ENCODE peak calls at places on chromosome 6, in seven cellular contexts. A is tibial nerve, S is sigmoid colon, D is transverse colon, E is stomach, N is SK-N-SH, M is A549. Y is an unnamed sample.

GRCh38 chr6:163926642-163927041 is 512.1 kb downstream of the QKI start:
- DNase-seq in M (no peak), N (no peak), A (no peak), S (peak), D (no peak), E (no peak), Y (peak)

GRCh38 chr6:1496836-1497592 is 107.6 kb downstream of the FOXF2 start:
- DNase-seq in M (no peak), E (no peak), S (no peak), N (no peak), A (no peak), D (no peak), Y (no peak)

GRCh38 chr6:47631248-47632196 is 66.9 kb upstream of the ADGRF4 start:
- DNase-seq in N (peak), E (no peak), M (peak), S (no peak), D (no peak), A (no peak), Y (no peak)

GRCh38 chr6:102204336-102204735 is 810.8 kb downstream of the GRIK2 start:
- DNase-seq in D (no peak), N (no peak), A (no peak), S (no peak), E (no peak), M (no peak), Y (no peak)

GRCh38 chr6:134740473-134741192 is 209.3 kb downstream of the ALDH8A1 start:
- DNase-seq in N (peak), E (no peak), D (no peak), A (no peak), S (no peak), M (peak), Y (no peak)

GRCh38 chr6:125041740-125042459 is 79.7 kb downstream of the RNF217 start:
- DNase-seq in S (no peak), D (no peak), E (no peak), N (no peak), A (no peak), M (no peak), Y (no peak)

GRCh38 chr6:147910254-147910653 is 401.8 kb downstream of the SAMD5 start:
- DNase-seq in A (no peak), N (no peak), D (no peak), S (no peak), M (no peak), E (no peak), Y (no peak)

GRCh38 chr6:76612818-76613452 is 540.5 kb upstream of the IMPG1 start:
- DNase-seq in D (no peak), E (no peak), N (no peak), M (no peak), S (no peak), A (no peak), Y (no peak)

GRCh38 chr6:133115960-133116359 is 125.2 kb upstream of the EYA4 start:
- DNase-seq in D (no peak), E (no peak), N (no peak), S (no peak), M (no peak), A (no peak), Y (no peak)

GRCh38 chr6:109304284-109305015 is 77.8 kb downstream of the CD164 start:
- DNase-seq in M (no peak), A (no peak), E (no peak), S (no peak), N (no peak), D (no peak), Y (no peak)

GRCh38 chr6:21922086-21922485 is 328.5 kb downstream of the SOX4 start:
- DNase-seq in D (no peak), E (no peak), A (no peak), N (no peak), S (no peak), M (peak), Y (no peak)

GRCh38 chr6:124970243-124970642 is 8.0 kb downstream of the RNF217 start:
- DNase-seq in E (no peak), S (no peak), D (no peak), A (no peak), M (no peak), N (no peak), Y (no peak)

GRCh38 chr6:152206072-152206818 is 398.8 kb downstream of the ESR1 start:
- DNase-seq in S (peak), N (no peak), A (no peak), M (peak), D (peak), E (peak), Y (no peak)

GRCh38 chr6:149860834-149861602 is 3.1 kb downstream of the LRP11 start:
- DNase-seq in M (no peak), A (no peak), D (no peak), S (no peak), E (no peak), N (no peak), Y (no peak)

GRCh38 chr6:105633814-105634213 is 230.9 kb upstream of the PREP start:
- DNase-seq in E (no peak), M (no peak), A (no peak), N (no peak), S (no peak), D (no peak), Y (no peak)

GRCh38 chr6:157757430-157758403 is 65.3 kb upstream of the SNX9 start:
- DNase-seq in D (no peak), A (no peak), E (no peak), S (no peak), N (no peak), M (no peak), Y (no peak)

GRCh38 chr6:83884523-83884922 is 25.0 kb downstream of the CYB5R4 start:
- DNase-seq in N (peak), A (no peak), E (no peak), S (no peak), M (peak), D (no peak), Y (no peak)

GRCh38 chr6:139422105-139423036 is 47.9 kb upstream of the CITED2 start:
- DNase-seq in A (no peak), N (no peak), S (no peak), E (no peak), M (no peak), D (no peak), Y (no peak)

GRCh38 chr6:38567436-38567835 is 72.3 kb downstream of the BTBD9 start:
- DNase-seq in S (peak), M (peak), D (peak), A (peak), E (peak), N (peak), Y (peak)

GRCh38 chr6:143427109-143427817 is 23.2 kb downstream of the ADAT2 start:
- DNase-seq in M (peak), S (peak), D (peak), N (peak), E (peak), A (peak), Y (peak)

GRCh38 chr6:127026247-127026646 is 92.2 kb upstream of the RSPO3 start:
- DNase-seq in M (peak), A (no peak), S (no peak), N (no peak), E (no peak), D (no peak), Y (no peak)

GRCh38 chr6:21999012-21999528 is 297.8 kb downstream of the PRL start:
- DNase-seq in D (no peak), M (no peak), N (peak), A (no peak), E (no peak), S (no peak), Y (no peak)

GRCh38 chr6:138257638-138258040 is 39.3 kb upstream of the PBOV1 start:
- DNase-seq in S (no peak), M (no peak), E (no peak), N (no peak), D (no peak), A (no peak), Y (no peak)

GRCh38 chr6:143098054-143098673 is 37.5 kb downstream of the AIG1 start:
- DNase-seq in N (no peak), M (no peak), A (no peak), S (no peak), D (no peak), E (no peak), Y (no peak)

GRCh38 chr6:17478223-17478907 is 85.0 kb downstream of the CAP2 start:
- DNase-seq in M (no peak), A (no peak), S (no peak), E (no peak), D (no peak), N (no peak), Y (no peak)

GRCh38 chr6:38169221-38169674 is 349.7 kb downstream of the ZFAND3 start:
- DNase-seq in A (no peak), M (no peak), S (no peak), N (no peak), E (no peak), D (no peak), Y (no peak)

GRCh38 chr6:109760208-109760607 is 69.1 kb downstream of the FIG4 start:
- DNase-seq in A (no peak), D (no peak), E (no peak), M (no peak), N (no peak), S (no peak), Y (no peak)

GRCh38 chr6:47168176-47168575 is 126.0 kb upstream of the ADGRF1 start:
- DNase-seq in A (no peak), M (peak), N (no peak), S (no peak), E (peak), D (peak), Y (no peak)

DNA sequence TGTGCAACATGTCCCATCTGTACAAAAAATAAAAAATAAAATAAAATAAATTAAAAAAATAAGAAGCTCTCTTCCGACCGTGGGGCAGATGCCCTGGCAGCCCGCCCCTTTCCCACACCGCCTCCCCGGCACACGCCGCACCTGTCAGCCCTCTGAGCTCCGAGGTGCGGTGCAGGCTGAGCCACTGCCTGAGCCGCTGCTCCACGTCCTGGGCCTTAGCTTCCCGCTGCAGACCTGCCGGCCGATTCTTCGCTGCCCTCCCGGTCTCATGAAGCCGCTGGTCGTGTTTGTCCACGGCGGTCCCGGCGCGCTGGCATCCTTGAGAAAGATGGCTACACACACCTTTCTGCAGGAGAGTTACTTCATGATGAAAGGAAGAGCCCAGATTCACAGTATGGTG is 10.7 kb upstream of the CLPSL2 start:
- DNase-seq in S (no peak), A (no peak), D (no peak), M (no peak), N (no peak), E (no peak), Y (no peak)
- H3K4me3 ChIP-seq in S (no peak), A (no peak), D (no peak), M (no peak), N (no peak), E (no peak), Y (no peak)

DNA sequence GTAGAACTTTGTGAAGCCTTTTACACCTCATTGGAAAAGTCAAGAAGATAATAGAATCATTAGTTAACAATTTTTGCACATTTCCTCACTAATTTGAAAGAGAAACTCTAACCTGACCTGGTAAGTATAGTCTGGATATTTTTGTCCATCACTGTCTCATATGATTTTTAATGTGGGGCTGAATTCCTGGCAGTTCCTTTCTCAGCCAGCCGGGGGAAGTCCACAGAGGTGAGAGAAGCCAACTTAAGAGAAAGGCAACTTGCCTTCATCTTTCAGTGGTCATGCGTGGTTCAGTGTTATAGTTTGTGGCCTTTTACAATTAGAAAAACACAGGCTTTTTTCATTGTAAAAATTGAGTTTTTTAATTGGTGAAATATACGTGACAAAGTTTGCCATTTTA is 80.6 kb downstream of the CDYL start:
- DNase-seq in N (peak), A (no peak), E (no peak), M (no peak), D (no peak), S (no peak), Y (no peak)
- TF ChIP-seq CTCF in N (no peak), A (no peak), E (no peak), M (no peak), D (no peak), S (no peak), Y (no peak)

DNA sequence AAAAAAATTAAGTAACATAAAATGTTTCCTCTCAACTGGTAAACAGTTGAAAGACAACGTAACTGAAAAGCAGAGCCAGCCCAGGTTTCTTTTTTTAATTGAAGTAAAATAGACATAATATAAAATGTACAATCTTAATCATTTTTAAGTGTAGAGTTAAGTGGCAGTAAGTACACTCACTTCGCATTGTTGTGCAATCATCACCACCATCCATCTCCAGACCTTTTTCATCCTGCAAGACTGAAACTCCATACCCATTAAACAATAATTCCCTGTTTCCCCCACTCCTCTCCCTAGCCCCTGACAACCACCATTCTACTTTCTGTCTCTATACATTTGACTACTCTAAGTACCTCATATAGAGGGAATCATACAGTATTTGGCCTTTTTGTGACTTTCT is 395.7 kb downstream of the RNGTT start:
- DNase-seq in D (no peak), N (no peak), S (no peak), E (no peak), M (no peak), A (no peak), Y (no peak)
- TF ChIP-seq EP300 in D (no peak), N (no peak), S (no peak), E (no peak), M (no peak), A (no peak), Y (no peak)

GRCh38 chr6:56730663-56731529 is 88.2 kb upstream of the DST start:
- DNase-seq in D (no peak), A (no peak), M (no peak), S (no peak), N (no peak), E (no peak), Y (no peak)
- H3K4me3 ChIP-seq in D (no peak), A (no peak), M (no peak), S (no peak), N (no peak), E (no peak), Y (no peak)